ENCODE peak calls at places on chromosomes 6 and 20, in nine cellular contexts. V, P, X, T, H, U, L, S and W are unnamed samples.

GRCh38 chr6:53335224-53335994 is 13.3 kb downstream of the ELOVL5 start:
- DNase-seq in S (no peak), T (no peak), L (no peak), V (peak; percentile 51), X (no peak), U (no peak), P (no peak), H (peak; percentile 88), W (peak; percentile 56)

GRCh38 chr6:157273756-157274088 is 49.6 kb downstream of the TMEM242 start:
- DNase-seq in H (no peak), X (no peak), S (no peak), P (no peak), L (no peak), V (peak; percentile 52), T (peak; percentile 43), U (peak; percentile 35), W (peak; percentile 74)

GRCh38 chr20:7113577-7114466 is 346.3 kb downstream of the BMP2 start:
- DNase-seq in X (peak; percentile 15), S (peak; percentile 34), P (peak; percentile 67), H (no peak), U (peak; percentile 6), T (peak; percentile 61), L (no peak), V (no peak), W (no peak)

GRCh38 chr6:92848459-92848858 is 570.9 kb downstream of the EPHA7 start:
- DNase-seq in V (no peak), U (no peak), L (no peak), X (no peak), S (no peak), H (no peak), T (no peak), P (no peak), W (no peak)

GRCh38 chr6:26270121-26270861 is 94.7 kb upstream of the BTN3A2 start:
- DNase-seq in X (no peak), V (no peak), L (no peak), S (no peak), H (no peak), T (peak; percentile 11), U (no peak), P (no peak), W (no peak)

GRCh38 chr20:44914924-44915323 is 5.1 kb downstream of the PABPC1L start:
- DNase-seq in P (no peak), H (no peak), L (no peak), T (peak; percentile 27), X (no peak), V (no peak), U (no peak), S (no peak), W (no peak)

GRCh38 chr20:11917663-11918062 is at the start of gene BTBD3:
- DNase-seq in V (no peak), T (peak; percentile 79), L (peak; percentile 60), X (peak; percentile 34), P (peak; percentile 77), H (no peak), U (peak; percentile 75), S (no peak), W (no peak)

GRCh38 chr6:149384464-149384863 is 15.6 kb upstream of the SUMO4 start:
- DNase-seq in X (no peak), U (no peak), H (no peak), V (no peak), L (no peak), P (no peak), S (no peak), T (no peak), W (no peak)

DNA sequence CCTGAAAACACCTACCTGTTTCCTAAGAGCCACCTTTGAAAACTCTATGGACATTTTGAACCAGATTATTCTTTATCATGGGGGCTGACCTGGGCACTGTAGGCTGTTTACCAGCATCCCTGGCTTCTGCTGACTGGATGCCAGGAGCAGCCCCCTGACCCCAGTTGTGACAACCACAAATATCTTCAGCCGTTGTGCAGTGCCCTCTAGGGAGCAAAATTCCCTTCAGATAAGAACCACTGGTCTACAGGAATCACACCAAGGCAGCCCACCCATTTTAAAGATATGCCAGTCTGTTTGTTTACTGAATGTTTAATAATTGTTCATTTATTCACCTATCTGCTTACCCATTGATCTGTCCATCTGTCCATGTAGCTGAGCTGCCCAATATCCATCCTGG is 276.9 kb downstream of the NRN1 start:
- DNase-seq in T (no peak), L (no peak), X (no peak), H (no peak), S (no peak), V (no peak), P (no peak), U (no peak), W (no peak)
- TF ChIP-seq CTCF in T (no peak), L (no peak), X (no peak), H (no peak), S (peak; percentile 13), V (no peak), P (no peak), U (no peak), W (no peak)

GRCh38 chr6:150485559-150486517 is 113.8 kb upstream of the PLEKHG1 start:
- DNase-seq in U (no peak), H (no peak), X (no peak), V (no peak), L (no peak), P (peak; percentile 52), S (no peak), T (peak; percentile 55), W (no peak)
- TF ChIP-seq CTCF in U (no peak), H (no peak), X (no peak), V (no peak), L (no peak), P (no peak), S (no peak), T (no peak), W (no peak)

GRCh38 chr6:3281669-3282460 is 23.1 kb downstream of the PSMG4 start:
- DNase-seq in V (no peak), X (peak; percentile 90), U (peak; percentile 78), S (peak; percentile 21), H (no peak), T (peak; percentile 88), P (peak; percentile 92), L (no peak), W (no peak)
- TF ChIP-seq CTCF in V (no peak), X (no peak), U (no peak), S (no peak), H (no peak), T (no peak), P (no peak), L (no peak), W (no peak)

GRCh38 chr6:169752074-169752623 is 727 bp downstream of the ERMARD start:
- DNase-seq in U (no peak), V (no peak), S (no peak), P (no peak), H (no peak), L (no peak), T (no peak), X (no peak), W (no peak)
- TF ChIP-seq CTCF in U (no peak), V (no peak), S (no peak), P (no peak), H (no peak), L (no peak), T (no peak), X (no peak), W (no peak)

GRCh38 chr6:126170875-126171489 is 168.9 kb upstream of the CENPW start:
- DNase-seq in P (peak; percentile 55), X (no peak), T (peak; percentile 47), V (no peak), U (peak; percentile 34), L (no peak), S (no peak), H (peak; percentile 20), W (no peak)
- TF ChIP-seq CTCF in P (peak; percentile 72), X (peak; percentile 24), T (peak; percentile 56), V (peak; percentile 25), U (peak; percentile 55), L (peak; percentile 12), S (peak; percentile 44), H (peak; percentile 57), W (no peak)

GRCh38 chr6:29502597-29502996 is 14.8 kb upstream of the MAS1L start:
- DNase-seq in X (no peak), P (peak; percentile 2), T (no peak), L (no peak), U (no peak), V (no peak), S (no peak), H (no peak), W (no peak)
- TF ChIP-seq CTCF in X (no peak), P (no peak), T (no peak), L (no peak), U (no peak), V (no peak), S (no peak), H (no peak), W (no peak)

DNA sequence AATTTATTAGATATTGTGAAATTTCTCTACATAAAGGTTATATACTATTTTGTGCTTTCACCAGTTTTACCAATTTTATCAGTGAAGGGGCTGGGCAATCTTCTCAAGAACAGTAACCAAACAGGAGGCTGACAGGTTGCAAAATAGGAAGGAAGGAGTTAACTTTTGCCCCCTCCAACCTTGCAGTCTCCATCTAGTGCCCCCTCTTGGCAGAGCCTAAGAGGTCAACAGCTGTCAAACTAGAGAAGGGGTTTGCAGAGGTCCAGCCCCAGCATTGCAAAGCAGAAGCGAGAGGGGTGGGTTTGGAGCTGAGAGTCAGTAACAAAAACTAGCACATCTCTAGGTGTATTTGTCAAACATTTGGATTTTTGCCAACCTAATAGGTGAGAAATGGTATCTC is 391.0 kb downstream of the CDC5L start:
- DNase-seq in P (no peak), U (no peak), L (no peak), X (no peak), S (no peak), V (no peak), T (no peak), H (no peak), W (no peak)
- TF ChIP-seq CTCF in P (no peak), U (no peak), L (no peak), X (no peak), S (peak; percentile 62), V (no peak), T (no peak), H (no peak), W (no peak)

GRCh38 chr6:68559052-68559451 is 76.0 kb upstream of the ADGRB3 start:
- DNase-seq in L (no peak), T (no peak), P (no peak), V (no peak), H (no peak), S (no peak), X (peak; percentile 13), U (peak; percentile 77), W (no peak)
- TF ChIP-seq CTCF in L (no peak), T (no peak), P (no peak), V (no peak), H (no peak), S (peak; percentile 18), X (peak; percentile 14), U (peak; percentile 37), W (no peak)